ENCODE peak calls at places on chromosomes 1 and 21, in ten cellular contexts. I is heart left ventricle; S is CD8-positive, alpha-beta T cell; J is fibroblast of pulmonary artery; Q is astrocyte of the spinal cord; Z is fibroblast of lung; L is pancreas; D is activated B cell treated with CpG ODN at 0.5 μM for 24 hours; C is glutamatergic neuron; W is GM23338. F is an unnamed sample.

GRCh38 chr1:175520186-175520585 is 223.2 kb downstream of the TNR start:
- DNase-seq in D (no peak), S (no peak), Z (peak), L (no peak), I (no peak), C (no peak), Q (peak), W (no peak), J (peak), F (no peak)

GRCh38 chr1:222334026-222334680 is 213.8 kb downstream of the HHIPL2 start:
- DNase-seq in W (no peak), I (no peak), Z (peak), Q (peak), J (no peak), D (no peak), S (no peak), C (no peak), L (no peak), F (no peak)

GRCh38 chr1:119748040-119748439 is 20.7 kb downstream of the HMGCS2 start:
- DNase-seq in Q (no peak), J (no peak), I (no peak), L (no peak), Z (no peak), D (no peak), W (no peak), C (no peak), S (no peak), F (no peak)

GRCh38 chr1:231040019-231040799 is at the start of gene FAM89A:
- DNase-seq in W (peak), S (peak), I (peak), L (peak), C (peak), Z (no peak), Q (no peak), D (peak), J (peak), F (peak)

GRCh38 chr1:193730017-193730416 is 543.6 kb upstream of the B3GALT2 start:
- DNase-seq in J (peak), Z (peak), L (no peak), D (no peak), W (no peak), C (no peak), Q (no peak), I (no peak), S (no peak), F (no peak)

GRCh38 chr1:218969021-218969420 is 204.7 kb upstream of the LYPLAL1 start:
- DNase-seq in W (no peak), L (no peak), D (no peak), S (no peak), C (no peak), I (no peak), Q (no peak), Z (no peak), J (no peak), F (no peak)

GRCh38 chr1:207993477-207994445 is 82.8 kb upstream of the CD34 start:
- DNase-seq in Q (no peak), J (peak), L (no peak), C (no peak), Z (no peak), W (peak), S (no peak), D (no peak), I (no peak), F (no peak)

GRCh38 chr1:24857528-24858133 is 72.4 kb downstream of the RUNX3 start:
- DNase-seq in W (peak), S (no peak), I (no peak), C (no peak), Q (no peak), Z (no peak), J (no peak), D (no peak), L (no peak), F (no peak)

GRCh38 chr1:89844860-89845259 is 24.0 kb downstream of the LRRC8D start:
- DNase-seq in L (no peak), S (peak), W (no peak), C (no peak), Z (no peak), I (no peak), J (no peak), D (no peak), Q (no peak), F (no peak)

GRCh38 chr1:165896277-165896676 is 68.9 kb downstream of the UCK2 start:
- DNase-seq in W (no peak), J (peak), C (no peak), L (no peak), Z (peak), I (no peak), Q (peak), D (no peak), S (no peak), F (no peak)

GRCh38 chr1:248914982-248915381 is 8.9 kb downstream of the PGBD2 start:
- DNase-seq in L (no peak), I (no peak), D (no peak), Z (no peak), S (no peak), Q (no peak), J (no peak), C (no peak), W (no peak), F (no peak)

GRCh38 chr1:207058252-207058651 is 5.2 kb downstream of the PFKFB2 start:
- DNase-seq in J (no peak), I (peak), Q (no peak), L (no peak), W (no peak), S (no peak), C (no peak), Z (no peak), D (no peak), F (no peak)

GRCh38 chr1:4150262-4150661 is 250.2 kb upstream of the C1orf174 start:
- DNase-seq in S (no peak), C (no peak), J (no peak), L (no peak), Q (no peak), W (no peak), D (no peak), I (no peak), Z (no peak), F (no peak)

GRCh38 chr1:87236585-87236984 is 92.1 kb upstream of the LMO4 start:
- DNase-seq in J (no peak), C (no peak), S (no peak), W (no peak), L (no peak), Z (peak), D (no peak), Q (no peak), I (no peak), F (no peak)

GRCh38 chr1:164673584-164674214 is 114.7 kb downstream of the PBX1 start:
- DNase-seq in C (peak), Q (no peak), J (no peak), L (no peak), D (no peak), Z (no peak), S (no peak), I (no peak), W (peak), F (no peak)

GRCh38 chr1:160710531-160711252 is 930 bp downstream of the CD48 start:
- DNase-seq in Z (no peak), J (no peak), S (no peak), W (no peak), C (no peak), D (no peak), Q (no peak), L (no peak), I (no peak), F (no peak)

GRCh38 chr1:1431006-1431844 is 4.3 kb upstream of the VWA1 start:
- DNase-seq in W (no peak), I (no peak), Q (no peak), Z (no peak), L (no peak), D (no peak), C (no peak), S (no peak), J (no peak), F (no peak)

GRCh38 chr1:66685265-66685664 is 67.0 kb upstream of the DYNLT5 start:
- DNase-seq in S (no peak), W (no peak), Q (peak), L (no peak), J (no peak), D (no peak), Z (peak), C (no peak), I (no peak), F (no peak)

GRCh38 chr1:67897270-67897949 is 64.1 kb upstream of the GNG12 start:
- DNase-seq in Z (peak), W (no peak), L (no peak), Q (peak), S (no peak), C (no peak), I (no peak), J (peak), D (no peak), F (no peak)

GRCh38 chr21:26116456-26117011 is 54.0 kb downstream of the APP start:
- DNase-seq in C (no peak), S (no peak), Z (peak), Q (peak), D (no peak), J (peak), L (no peak), I (no peak), W (peak), F (no peak)

GRCh38 chr1:163565171-163565570 is 243.4 kb downstream of the NUF2 start:
- DNase-seq in J (no peak), Z (peak), S (no peak), I (no peak), Q (no peak), D (no peak), L (no peak), C (peak), W (peak), F (no peak)

GRCh38 chr21:45403825-45404725 is 890 bp upstream of the COL18A1 start:
- DNase-seq in J (peak), L (peak), Q (peak), C (no peak), W (peak), Z (peak), I (peak), D (no peak), S (no peak), F (no peak)

GRCh38 chr1:46522184-46522968 is 29.1 kb downstream of the KNCN start:
- DNase-seq in Z (peak), C (no peak), S (no peak), Q (peak), D (no peak), I (no peak), L (no peak), J (peak), W (no peak), F (no peak)

GRCh38 chr1:89672489-89673183 is 39.7 kb downstream of the LRRC8C start:
- DNase-seq in Z (peak), S (no peak), L (no peak), C (no peak), D (no peak), W (no peak), I (no peak), J (peak), Q (peak), F (no peak)

GRCh38 chr1:30384286-30385245 is 338.8 kb downstream of the MATN1 start:
- DNase-seq in D (no peak), Z (peak), L (no peak), S (no peak), W (no peak), J (no peak), C (no peak), I (no peak), Q (no peak), F (no peak)

GRCh38 chr1:101567582-101568189 is 330.9 kb downstream of the S1PR1 start:
- DNase-seq in J (peak), L (peak), C (peak), I (no peak), W (peak), S (peak), Z (peak), Q (peak), D (peak), F (no peak)
- TF ChIP-seq CTCF in J (peak), L (peak), C (peak), I (peak), W (peak), S (peak), Z (peak), Q (peak), D (peak), F (peak)

GRCh38 chr21:22120616-22121266 is 1122.5 kb downstream of the NCAM2 start:
- DNase-seq in Q (peak), D (no peak), W (peak), L (no peak), S (no peak), Z (no peak), I (no peak), J (peak), C (no peak), F (no peak)
- TF ChIP-seq CTCF in Q (peak), D (no peak), W (peak), L (no peak), S (no peak), Z (peak), I (no peak), J (peak), C (peak), F (peak)

GRCh38 chr1:16720403-16721223 is 19.7 kb upstream of the RNU1-4 start:
- DNase-seq in L (no peak), C (no peak), I (no peak), J (no peak), Q (no peak), S (no peak), W (no peak), D (no peak), Z (no peak), F (no peak)
- TF ChIP-seq CTCF in L (no peak), C (no peak), I (no peak), J (no peak), Q (no peak), S (no peak), W (no peak), D (no peak), Z (no peak), F (no peak)

GRCh38 chr1:9061949-9062555 is 7.4 kb downstream of the SLC2A5 start:
- DNase-seq in S (no peak), I (no peak), L (no peak), C (no peak), J (no peak), Z (peak), Q (peak), W (no peak), D (no peak), F (no peak)

GRCh38 chr1:9061252-9061948 is 8.0 kb downstream of the SLC2A5 start:
- DNase-seq in S (no peak), J (no peak), C (no peak), I (no peak), Q (no peak), Z (peak), W (no peak), D (no peak), L (peak), F (no peak)

GRCh38 chr1:9057851-9058250 is 11.6 kb downstream of the SLC2A5 start:
- DNase-seq in J (no peak), D (no peak), C (no peak), Q (no peak), W (no peak), I (no peak), S (no peak), Z (no peak), L (no peak), F (no peak)

GRCh38 chr1:9059944-9060744 is 9.3 kb downstream of the SLC2A5 start:
- DNase-seq in W (no peak), Q (no peak), L (no peak), I (no peak), C (no peak), J (no peak), D (no peak), S (no peak), Z (no peak), F (no peak)

GRCh38 chr1:9058465-9058864 is 11.0 kb downstream of the SLC2A5 start:
- DNase-seq in S (no peak), W (no peak), C (no peak), L (no peak), Q (no peak), I (no peak), D (no peak), J (peak), Z (no peak), F (no peak)
- TF ChIP-seq CTCF in S (no peak), W (no peak), C (no peak), L (no peak), Q (peak), I (no peak), D (no peak), J (peak), Z (peak), F (no peak)

GRCh38 chr1:7538849-7539771 is 232.0 kb upstream of the VAMP3 start:
- DNase-seq in S (no peak), Q (no peak), W (no peak), J (no peak), Z (no peak), C (peak), D (no peak), L (no peak), I (no peak), F (no peak)

GRCh38 chr1:7540816-7541215 is 230.3 kb upstream of the VAMP3 start:
- DNase-seq in W (no peak), D (no peak), S (no peak), Q (no peak), C (peak), J (no peak), L (no peak), I (no peak), Z (no peak), F (no peak)

GRCh38 chr1:7538033-7538432 is 233.1 kb upstream of the VAMP3 start:
- DNase-seq in C (peak), D (no peak), Z (peak), Q (peak), I (no peak), J (peak), L (no peak), S (no peak), W (no peak), F (no peak)

GRCh38 chr1:7541629-7542028 is 229.5 kb upstream of the VAMP3 start:
- DNase-seq in J (peak), I (no peak), W (no peak), C (no peak), L (no peak), Q (peak), D (no peak), Z (peak), S (no peak), F (no peak)

GRCh38 chr1:7539772-7540175 is 231.3 kb upstream of the VAMP3 start:
- DNase-seq in Q (peak), C (peak), D (no peak), Z (peak), W (peak), S (no peak), L (peak), I (no peak), J (no peak), F (no peak)
- TF ChIP-seq CTCF in Q (peak), C (peak), D (no peak), Z (peak), W (peak), S (no peak), L (no peak), I (no peak), J (peak), F (peak)

DNA sequence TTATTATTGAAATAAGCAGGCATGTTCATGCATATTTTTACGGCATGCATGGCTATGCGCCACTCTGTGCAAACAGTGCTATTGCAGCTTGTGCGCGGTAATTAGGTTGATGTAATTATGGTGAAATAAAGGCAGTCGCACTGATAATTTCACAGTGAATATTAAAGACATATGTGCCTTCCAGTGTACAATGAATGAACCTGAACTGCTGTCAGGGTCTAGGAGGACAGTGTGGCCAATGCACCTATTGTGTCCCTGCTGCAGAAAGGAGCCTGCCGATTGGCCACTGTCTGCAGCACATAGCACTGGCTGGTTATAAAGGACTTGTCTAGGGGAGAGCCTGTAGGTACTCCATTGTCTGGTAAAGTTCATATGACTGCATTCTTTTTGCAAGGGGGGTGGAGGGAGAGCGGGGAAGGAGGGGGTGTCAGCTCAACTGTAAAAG is 340.4 kb downstream of the USP25 start:
- DNase-seq in L (no peak), S (no peak), D (no peak), Z (peak), Q (peak), W (no peak), C (no peak), I (no peak), J (no peak), F (no peak)
- TF ChIP-seq CTCF in L (no peak), S (no peak), D (no peak), Z (no peak), Q (peak), W (no peak), C (no peak), I (no peak), J (no peak), F (no peak)

GRCh38 chr1:34460193-34460592 is 283.5 kb downstream of the C1orf94 start:
- DNase-seq in D (no peak), J (peak), W (peak), S (no peak), I (peak), L (peak), Q (no peak), C (no peak), Z (no peak), F (peak)
- TF ChIP-seq CTCF in D (no peak), J (peak), W (peak), S (peak), I (peak), L (peak), Q (peak), C (peak), Z (no peak), F (peak)

GRCh38 chr1:91883470-91883869 is 2.5 kb downstream of the TGFBR3 start:
- DNase-seq in I (no peak), D (no peak), S (no peak), Q (peak), W (no peak), J (peak), Z (no peak), C (no peak), L (no peak), F (no peak)

GRCh38 chr1:91884459-91885290 is 1.3 kb downstream of the TGFBR3 start:
- DNase-seq in C (no peak), L (peak), D (no peak), Q (peak), I (peak), S (peak), Z (no peak), J (peak), W (peak), F (no peak)

GRCh38 chr1:91885331-91885715 is 628 bp downstream of the TGFBR3 start:
- DNase-seq in C (peak), W (peak), D (no peak), S (no peak), J (peak), L (peak), Q (no peak), Z (no peak), I (peak), F (no peak)

GRCh38 chr1:91889717-91890459 is 3.9 kb upstream of the TGFBR3 start:
- DNase-seq in D (no peak), J (peak), Z (peak), L (no peak), Q (no peak), W (no peak), I (no peak), C (no peak), S (no peak), F (no peak)

DNA sequence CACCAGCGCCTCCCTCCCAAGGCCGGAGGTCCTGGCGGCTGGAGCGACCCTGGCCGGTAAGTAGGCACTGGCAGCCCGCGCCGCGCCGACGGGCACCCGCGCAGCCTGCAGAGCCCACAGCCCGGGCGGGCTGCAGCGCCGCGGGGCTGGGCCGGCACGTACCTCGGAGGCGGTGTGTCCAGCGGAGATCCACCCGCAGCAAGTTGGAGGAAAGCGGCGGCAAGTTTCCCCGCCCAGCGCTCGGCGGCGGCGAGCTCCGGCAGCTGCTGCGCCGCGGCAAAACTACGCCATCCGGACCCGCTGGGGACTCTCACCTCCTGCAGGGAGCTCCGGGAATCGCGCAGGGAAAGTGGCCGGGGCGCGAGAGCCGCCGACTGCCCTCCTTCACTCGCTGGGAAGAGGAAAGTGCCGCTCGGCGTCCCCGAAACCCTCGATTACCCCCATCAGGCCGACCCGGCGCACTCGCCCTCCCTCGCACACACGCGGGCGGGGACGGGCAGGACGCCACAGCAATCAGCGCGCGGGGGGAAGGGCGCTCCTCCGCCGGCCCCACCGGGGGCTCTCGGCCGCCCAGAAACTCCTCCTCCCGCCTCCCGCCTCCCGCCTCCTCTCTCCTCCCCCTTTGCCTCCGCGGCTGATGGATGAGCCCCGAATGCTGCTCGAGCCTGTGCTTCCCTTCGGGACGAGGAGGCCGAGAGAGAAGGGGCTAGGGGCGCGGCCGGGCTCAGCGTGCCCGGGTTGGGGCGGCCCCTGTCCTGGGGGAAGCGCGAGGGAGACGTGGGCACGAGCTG is at the start of gene TGFBR3:
- DNase-seq in J (peak), I (peak), Q (peak), L (peak), D (peak), W (peak), C (peak), S (peak), Z (peak), F (peak)
- TF ChIP-seq CTCF in J (peak), I (peak), Q (peak), L (peak), D (no peak), W (peak), C (peak), S (no peak), Z (peak), F (peak)

F was measured in mesothelial cell of epicardium.